ENCODE peak calls at places on chromosomes 1 and 21, in six cellular contexts. Q is left ventricle myocardium inferior; O is CD8-positive, alpha-beta memory T cell; U is stomach; E is brain microvascular endothelial cell; W is fibroblast of lung. H is an unnamed sample.

GRCh38 chr1:83931658-83932253 is 67.2 kb downstream of the TTLL7 start:
- DNase-seq in Q (no peak), O (no peak), U (no peak), E (peak), W (peak), H (peak)

GRCh38 chr1:209727286-209727685 is 22.6 kb downstream of the HSD11B1 start:
- DNase-seq in Q (no peak), O (no peak), U (no peak), E (no peak), W (no peak), H (no peak)

GRCh38 chr1:28127617-28128257 is 39.3 kb upstream of the EYA3 start:
- DNase-seq in Q (no peak), O (no peak), U (no peak), E (no peak), W (no peak), H (no peak)

GRCh38 chr1:33319186-33319948 is 1.5 kb downstream of the A3GALT2 start:
- DNase-seq in Q (no peak), O (no peak), U (no peak), E (no peak), W (no peak), H (no peak)

GRCh38 chr21:15820327-15820726 is 90.5 kb downstream of the USP25 start:
- DNase-seq in Q (no peak), O (no peak), U (no peak), E (no peak), W (no peak), H (no peak)

GRCh38 chr21:28235169-28235892 is 757.3 kb downstream of the LTN1 start:
- DNase-seq in Q (peak), O (no peak), U (no peak), E (no peak), W (no peak), H (peak)

GRCh38 chr1:93804412-93804811 is 74.6 kb downstream of the DNTTIP2 start:
- DNase-seq in Q (no peak), O (no peak), U (no peak), E (peak), W (peak), H (peak)

GRCh38 chr1:24896176-24896575 is 33.9 kb downstream of the RUNX3 start:
- DNase-seq in Q (no peak), O (no peak), U (peak), E (no peak), W (no peak), H (no peak)

GRCh38 chr1:5901150-5901549 is 91.1 kb downstream of the NPHP4 start:
- DNase-seq in Q (no peak), O (no peak), U (no peak), E (no peak), W (no peak), H (peak)

GRCh38 chr1:93679546-93679945 is 2.1 kb downstream of the BCAR3 start:
- DNase-seq in Q (no peak), O (no peak), U (no peak), E (no peak), W (peak), H (peak)

GRCh38 chr1:230869499-230869898 is 1.2 kb upstream of the C1orf198 start:
- DNase-seq in Q (no peak), O (no peak), U (no peak), E (no peak), W (peak), H (peak)
- H3K4me3 ChIP-seq in Q (peak), O (no peak), U (peak), E (no peak), W (no peak), H (peak)

GRCh38 chr1:11704691-11705475 is 13.4 kb downstream of the DRAXIN start:
- DNase-seq in Q (no peak), O (no peak), U (no peak), E (no peak), W (no peak), H (no peak)
- H3K4me3 ChIP-seq in Q (no peak), O (no peak), U (no peak), E (no peak), W (no peak), H (no peak)

GRCh38 chr1:9280015-9280860 is 12.5 kb upstream of the SPSB1 start:
- DNase-seq in Q (no peak), O (no peak), U (peak), E (peak), W (peak), H (peak)

GRCh38 chr1:9282436-9282955 is 10.2 kb upstream of the SPSB1 start:
- DNase-seq in Q (no peak), O (no peak), U (no peak), E (no peak), W (no peak), H (no peak)

GRCh38 chr1:9281907-9282306 is 10.8 kb upstream of the SPSB1 start:
- DNase-seq in Q (no peak), O (no peak), U (no peak), E (no peak), W (no peak), H (no peak)

GRCh38 chr1:9279172-9279840 is 13.4 kb upstream of the SPSB1 start:
- DNase-seq in Q (no peak), O (no peak), U (no peak), E (no peak), W (peak), H (no peak)

DNA sequence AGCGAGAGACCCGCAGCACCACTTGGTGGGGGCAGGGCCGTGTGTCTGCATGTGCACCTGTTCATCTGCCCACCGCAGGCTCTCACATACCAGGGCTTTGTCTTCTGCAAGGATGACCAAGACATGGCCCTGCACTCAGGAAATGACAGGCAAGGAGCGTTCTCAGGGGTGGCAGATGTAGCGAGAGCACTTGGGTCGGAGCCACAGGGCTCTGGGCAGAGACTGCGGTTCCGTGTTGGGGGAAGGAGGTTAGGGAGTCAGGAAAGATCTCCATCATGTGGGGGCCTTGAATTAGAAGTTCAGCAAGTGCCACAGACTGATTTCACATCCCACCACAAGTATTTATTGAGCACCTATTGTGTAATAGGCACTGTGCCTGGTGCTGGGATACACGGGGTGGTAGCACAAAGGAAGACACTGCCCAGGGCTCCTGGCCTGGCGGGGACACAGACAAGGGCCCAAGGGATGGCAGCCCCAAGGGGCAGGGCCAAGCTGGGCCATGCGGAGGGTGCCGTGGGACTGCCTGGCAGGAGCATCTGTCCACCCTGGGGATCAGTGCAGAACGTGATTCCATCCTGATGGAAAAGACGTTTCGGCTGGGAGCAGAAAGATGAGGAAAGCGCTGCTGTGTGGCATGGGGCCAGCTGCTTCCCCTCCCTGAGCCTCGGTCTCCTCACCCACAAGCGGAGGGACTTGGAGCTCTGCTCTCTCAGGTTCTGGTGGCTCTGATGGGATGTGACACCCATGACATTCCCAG is 11.4 kb upstream of the SPSB1 start:
- DNase-seq in Q (no peak), O (no peak), U (no peak), E (no peak), W (peak), H (peak)
- H3K4me3 ChIP-seq in Q (no peak), O (no peak), U (no peak), E (no peak), W (no peak), H (no peak)

GRCh38 chr1:36565576-36566501 is 83.1 kb upstream of the CSF3R start:
- DNase-seq in Q (no peak), O (no peak), U (no peak), E (no peak), W (no peak), H (no peak)
- H3K4me3 ChIP-seq in Q (no peak), O (no peak), U (no peak), E (no peak), W (no peak), H (no peak)

GRCh38 chr1:26281091-26281958 is 1.4 kb downstream of the SH3BGRL3 start:
- DNase-seq in Q (no peak), O (no peak), U (no peak), E (no peak), W (no peak), H (no peak)
- H3K4me3 ChIP-seq in Q (peak), O (peak), U (peak), E (peak), W (peak), H (peak)

GRCh38 chr21:32520885-32521735 is 64.2 kb downstream of the TCP10L start:
- DNase-seq in Q (peak), O (no peak), U (peak), E (peak), W (peak), H (peak)
- H3K4me3 ChIP-seq in Q (no peak), O (no peak), U (no peak), E (no peak), W (no peak), H (no peak)

GRCh38 chr1:243474384-243474851 is 218.6 kb downstream of the SDCCAG8 start:
- DNase-seq in Q (no peak), O (no peak), U (no peak), E (no peak), W (no peak), H (no peak)

GRCh38 chr1:243474906-243475305 is 219.1 kb downstream of the SDCCAG8 start:
- DNase-seq in Q (no peak), O (no peak), U (no peak), E (no peak), W (no peak), H (no peak)

GRCh38 chr1:243471026-243471685 is 215.3 kb downstream of the SDCCAG8 start:
- DNase-seq in Q (no peak), O (no peak), U (no peak), E (no peak), W (no peak), H (no peak)

GRCh38 chr1:243471754-243472725 is 216.2 kb downstream of the SDCCAG8 start:
- DNase-seq in Q (no peak), O (no peak), U (no peak), E (no peak), W (peak), H (no peak)

GRCh38 chr1:243473281-243474210 is 217.7 kb downstream of the SDCCAG8 start:
- DNase-seq in Q (no peak), O (no peak), U (no peak), E (peak), W (peak), H (peak)
- H3K4me3 ChIP-seq in Q (peak), O (no peak), U (peak), E (peak), W (peak), H (peak)